ENCODE peak calls at places on chromosome 11, in eight cellular contexts. G, W, C, R, N, S, Q and J are unnamed samples.

GRCh38 chr11:119671561-119672015 is 57.4 kb downstream of the NECTIN1 start:
- DNase-seq in G (no peak), R (no peak), Q (no peak), C (no peak), W (no peak), S (peak; percentile 72), N (no peak), J (peak; percentile 37)

GRCh38 chr11:11252403-11252802 is 100.6 kb downstream of the CSNK2A3 start:
- DNase-seq in R (no peak), S (no peak), G (no peak), W (no peak), C (no peak), N (no peak), Q (no peak), J (no peak)

GRCh38 chr11:66012371-66012945 is 650 bp downstream of the CST6 start:
- DNase-seq in G (no peak), R (no peak), Q (no peak), N (no peak), W (no peak), C (no peak), S (no peak), J (no peak)

GRCh38 chr11:8699903-8700302 is 17.3 kb downstream of the RPL27A start:
- DNase-seq in C (no peak), S (no peak), G (no peak), N (no peak), Q (no peak), R (no peak), W (no peak), J (peak; percentile 66)

GRCh38 chr11:13169709-13170108 is 107.9 kb upstream of the BMAL1 start:
- DNase-seq in R (no peak), W (no peak), G (peak; percentile 60), C (no peak), S (no peak), N (no peak), Q (no peak), J (peak; percentile 74)

GRCh38 chr11:123590296-123590912 is 64.0 kb downstream of the SCN3B start:
- DNase-seq in N (no peak), C (no peak), G (no peak), W (no peak), S (no peak), Q (no peak), R (no peak), J (peak; percentile 86)

GRCh38 chr11:84922212-84922805 is 704.8 kb downstream of the DLG2 start:
- DNase-seq in N (no peak), R (no peak), S (no peak), Q (no peak), G (no peak), W (no peak), C (no peak), J (peak; percentile 43)

GRCh38 chr11:43868852-43869567 is 11.6 kb upstream of the ALKBH3 start:
- DNase-seq in N (no peak), G (peak; percentile 49), W (peak; percentile 54), S (peak; percentile 89), Q (peak; percentile 34), C (peak; percentile 66), R (no peak), J (peak; percentile 63)

GRCh38 chr11:10529279-10529678 is 11.7 kb downstream of the RNF141 start:
- DNase-seq in N (no peak), G (no peak), R (no peak), S (no peak), W (no peak), Q (no peak), C (no peak), J (no peak)

GRCh38 chr11:86255896-86256295 is 11.3 kb downstream of the EED start:
- DNase-seq in W (no peak), C (no peak), R (no peak), G (no peak), Q (no peak), N (no peak), S (no peak), J (no peak)

GRCh38 chr11:64809781-64810241 is 540 bp downstream of the MEN1 start:
- DNase-seq in W (peak; percentile 35), Q (peak; percentile 21), C (peak; percentile 45), G (no peak), N (no peak), S (no peak), R (no peak), J (peak; percentile 40)

GRCh38 chr11:61794579-61794978 is 1.9 kb downstream of the FEN1 start:
- DNase-seq in R (no peak), S (no peak), G (no peak), C (no peak), N (no peak), W (no peak), Q (no peak), J (no peak)